ENCODE peak calls at places on chromosomes 1 and 21, in six cellular contexts. N, O, G, J, Q and L are unnamed samples.

GRCh38 chr1:154861607-154862094 is 8.4 kb downstream of the KCNN3 start:
- DNase-seq in G (no peak), O (no peak), N (no peak), J (no peak), Q (no peak), L (no peak)

GRCh38 chr21:34844924-34845238 is 176.1 kb downstream of the CLIC6 start:
- DNase-seq in O (no peak), G (no peak), N (no peak), J (no peak), Q (no peak), L (no peak)

GRCh38 chr1:116510361-116510760 is 60.5 kb downstream of the CD58 start:
- DNase-seq in G (no peak), N (no peak), Q (no peak), O (no peak), J (no peak), L (no peak)

GRCh38 chr1:6454856-6455751 is 10.9 kb downstream of the TNFRSF25 start:
- DNase-seq in J (no peak), Q (no peak), O (no peak), G (no peak), N (no peak), L (no peak)

GRCh38 chr1:117573386-117574040 is 32.3 kb upstream of the TENT5C start:
- DNase-seq in O (no peak), N (no peak), G (no peak), J (no peak), Q (no peak), L (no peak)

GRCh38 chr1:3069491-3070303 is 694 bp downstream of the PRDM16 start:
- DNase-seq in N (peak; percentile 61), J (no peak), O (peak; percentile 42), Q (peak; percentile 49), G (peak; percentile 51), L (no peak)

GRCh38 chr1:167441222-167441621 is 77.1 kb downstream of the CD247 start:
- DNase-seq in G (no peak), N (no peak), J (no peak), Q (no peak), O (no peak), L (no peak)

GRCh38 chr1:8303141-8303540 is 14.8 kb upstream of the SLC45A1 start:
- DNase-seq in G (no peak), J (no peak), O (no peak), Q (no peak), N (peak; percentile 21), L (no peak)

GRCh38 chr1:244545511-244545910 is 84.4 kb downstream of the CATSPERE start:
- DNase-seq in Q (no peak), O (no peak), N (no peak), J (no peak), G (no peak), L (no peak)

GRCh38 chr1:115969509-115969908 is 6.8 kb upstream of the SLC22A15 start:
- DNase-seq in G (no peak), J (no peak), N (no peak), O (no peak), Q (no peak), L (no peak)

GRCh38 chr1:217332426-217333065 is 298.3 kb downstream of the GPATCH2 start:
- DNase-seq in G (no peak), N (no peak), O (no peak), J (no peak), Q (no peak), L (no peak)

GRCh38 chr1:34870395-34870794 is 10.8 kb upstream of the SMIM12 start:
- DNase-seq in G (no peak), O (no peak), J (peak; percentile 48), N (no peak), Q (no peak), L (peak; percentile 35)

GRCh38 chr1:153288634-153289275 is 24.0 kb downstream of the PGLYRP3 start:
- DNase-seq in N (no peak), G (peak; percentile 15), O (peak; percentile 60), J (no peak), Q (no peak), L (no peak)

GRCh38 chr21:42233067-42233981 is 14.4 kb downstream of the ABCG1 start:
- DNase-seq in J (no peak), Q (peak; percentile 69), G (no peak), N (peak; percentile 29), O (peak; percentile 16), L (no peak)

GRCh38 chr1:175525222-175525621 is 218.2 kb downstream of the TNR start:
- DNase-seq in J (no peak), O (no peak), G (no peak), N (no peak), Q (no peak), L (no peak)

GRCh38 chr1:151934048-151934493 is 24.8 kb upstream of the THEM4 start:
- DNase-seq in Q (peak; percentile 52), G (peak; percentile 51), O (peak; percentile 76), N (peak; percentile 67), J (no peak), L (peak; percentile 21)

GRCh38 chr21:44603911-44604310 is 3.5 kb downstream of the KRTAP10-7 start:
- DNase-seq in O (no peak), J (no peak), N (no peak), Q (no peak), G (no peak), L (no peak)

GRCh38 chr1:208145167-208145566 is 99.0 kb downstream of the PLXNA2 start:
- DNase-seq in Q (no peak), G (no peak), J (no peak), O (no peak), N (no peak), L (no peak)

GRCh38 chr1:148318123-148318899 is 164.8 kb downstream of the PPIAL4G start:
- DNase-seq in Q (no peak), J (no peak), N (no peak), G (no peak), O (no peak), L (no peak)

GRCh38 chr1:107695341-107695740 is 269.6 kb downstream of the VAV3 start:
- DNase-seq in O (no peak), G (no peak), N (no peak), J (no peak), Q (no peak), L (no peak)

GRCh38 chr1:217770895-217771294 is 139.8 kb downstream of the SPATA17 start:
- DNase-seq in J (no peak), N (no peak), G (no peak), Q (no peak), O (no peak), L (no peak)

GRCh38 chr1:84946631-84947030 is 50.3 kb downstream of the MCOLN2 start:
- DNase-seq in Q (no peak), N (no peak), G (no peak), O (no peak), J (no peak), L (no peak)

GRCh38 chr1:107264561-107264960 is 123.7 kb downstream of the NTNG1 start:
- DNase-seq in G (no peak), O (no peak), Q (no peak), N (peak; percentile 3), J (no peak), L (no peak)